ENCODE peak calls at places on chromosomes 16 and 17, in seven cellular contexts. One of them, this sample, is unnamed.

GRCh38 chr16:56632848-56633365 is 448 bp downstream of the MT1M start:
- DNase-seq in SK-MEL-5: no peak
- DNase-seq in NCI-H2081: no peak
- DNase-seq in stimulated activated naive CD8-positive, alpha-beta T cell treated with anti-CD3 and anti-CD28 coated beads, Interleukin-15, amount 100 ng/mL, for 72 hours: no peak
- DNase-seq in CD8-positive, alpha-beta memory T cell: no peak
- DNase-seq in H54: no peak
- DNase-seq in stimulated activated CD8-positive, alpha-beta memory T cell treated with anti-CD3 and anti-CD28 coated beads, Interleukin-7, amount 100 ng/mL, for 24 hours: no peak
- DNase-seq in this sample: no peak

GRCh38 chr17:79716183-79716797 is 14.5 kb upstream of the ENPP7 start:
- DNase-seq in SK-MEL-5: no peak
- DNase-seq in NCI-H2081: no peak
- DNase-seq in stimulated activated naive CD8-positive, alpha-beta T cell treated with anti-CD3 and anti-CD28 coated beads, Interleukin-15, amount 100 ng/mL, for 72 hours: no peak
- DNase-seq in CD8-positive, alpha-beta memory T cell: no peak
- DNase-seq in H54: no peak
- DNase-seq in stimulated activated CD8-positive, alpha-beta memory T cell treated with anti-CD3 and anti-CD28 coated beads, Interleukin-7, amount 100 ng/mL, for 24 hours: no peak
- DNase-seq in this sample: no peak

GRCh38 chr17:78346605-78347250 is 13.1 kb downstream of the SOCS3 start:
- DNase-seq in SK-MEL-5: no peak
- DNase-seq in NCI-H2081: no peak
- DNase-seq in stimulated activated naive CD8-positive, alpha-beta T cell treated with anti-CD3 and anti-CD28 coated beads, Interleukin-15, amount 100 ng/mL, for 72 hours: no peak
- DNase-seq in CD8-positive, alpha-beta memory T cell: no peak
- DNase-seq in H54: peak
- DNase-seq in stimulated activated CD8-positive, alpha-beta memory T cell treated with anti-CD3 and anti-CD28 coated beads, Interleukin-7, amount 100 ng/mL, for 24 hours: no peak
- DNase-seq in this sample: no peak

GRCh38 chr17:67717192-67717623 is 528 bp upstream of the NOL11 start:
- DNase-seq in SK-MEL-5: no peak
- DNase-seq in NCI-H2081: peak
- DNase-seq in stimulated activated naive CD8-positive, alpha-beta T cell treated with anti-CD3 and anti-CD28 coated beads, Interleukin-15, amount 100 ng/mL, for 72 hours: no peak
- DNase-seq in CD8-positive, alpha-beta memory T cell: no peak
- DNase-seq in H54: no peak
- DNase-seq in stimulated activated CD8-positive, alpha-beta memory T cell treated with anti-CD3 and anti-CD28 coated beads, Interleukin-7, amount 100 ng/mL, for 24 hours: no peak
- DNase-seq in this sample: no peak

GRCh38 chr17:39738568-39738901 is 797 bp downstream of the GRB7 start:
- DNase-seq in SK-MEL-5: no peak
- DNase-seq in NCI-H2081: peak
- DNase-seq in stimulated activated naive CD8-positive, alpha-beta T cell treated with anti-CD3 and anti-CD28 coated beads, Interleukin-15, amount 100 ng/mL, for 72 hours: peak
- DNase-seq in CD8-positive, alpha-beta memory T cell: peak
- DNase-seq in H54: no peak
- DNase-seq in stimulated activated CD8-positive, alpha-beta memory T cell treated with anti-CD3 and anti-CD28 coated beads, Interleukin-7, amount 100 ng/mL, for 24 hours: no peak
- DNase-seq in this sample: no peak

GRCh38 chr16:56584276-56584675 is 5.1 kb upstream of the MT3 start:
- DNase-seq in SK-MEL-5: no peak
- DNase-seq in NCI-H2081: no peak
- DNase-seq in stimulated activated naive CD8-positive, alpha-beta T cell treated with anti-CD3 and anti-CD28 coated beads, Interleukin-15, amount 100 ng/mL, for 72 hours: no peak
- DNase-seq in CD8-positive, alpha-beta memory T cell: no peak
- DNase-seq in H54: no peak
- DNase-seq in stimulated activated CD8-positive, alpha-beta memory T cell treated with anti-CD3 and anti-CD28 coated beads, Interleukin-7, amount 100 ng/mL, for 24 hours: no peak
- DNase-seq in this sample: no peak

GRCh38 chr17:2344528-2344927 is 7.2 kb downstream of the SGSM2 start:
- DNase-seq in SK-MEL-5: no peak
- DNase-seq in NCI-H2081: no peak
- DNase-seq in stimulated activated naive CD8-positive, alpha-beta T cell treated with anti-CD3 and anti-CD28 coated beads, Interleukin-15, amount 100 ng/mL, for 72 hours: no peak
- DNase-seq in CD8-positive, alpha-beta memory T cell: no peak
- DNase-seq in H54: no peak
- DNase-seq in stimulated activated CD8-positive, alpha-beta memory T cell treated with anti-CD3 and anti-CD28 coated beads, Interleukin-7, amount 100 ng/mL, for 24 hours: no peak
- DNase-seq in this sample: no peak

GRCh38 chr16:27225536-27226360 is 22.4 kb downstream of the KDM8 start:
- DNase-seq in SK-MEL-5: no peak
- DNase-seq in NCI-H2081: peak
- DNase-seq in stimulated activated naive CD8-positive, alpha-beta T cell treated with anti-CD3 and anti-CD28 coated beads, Interleukin-15, amount 100 ng/mL, for 72 hours: no peak
- DNase-seq in CD8-positive, alpha-beta memory T cell: no peak
- DNase-seq in H54: no peak
- DNase-seq in stimulated activated CD8-positive, alpha-beta memory T cell treated with anti-CD3 and anti-CD28 coated beads, Interleukin-7, amount 100 ng/mL, for 24 hours: no peak
- DNase-seq in this sample: no peak

GRCh38 chr17:40480501-40481003 is 20.9 kb downstream of the TNS4 start:
- DNase-seq in SK-MEL-5: no peak
- DNase-seq in NCI-H2081: peak
- DNase-seq in stimulated activated naive CD8-positive, alpha-beta T cell treated with anti-CD3 and anti-CD28 coated beads, Interleukin-15, amount 100 ng/mL, for 72 hours: peak
- DNase-seq in CD8-positive, alpha-beta memory T cell: peak
- DNase-seq in H54: no peak
- DNase-seq in stimulated activated CD8-positive, alpha-beta memory T cell treated with anti-CD3 and anti-CD28 coated beads, Interleukin-7, amount 100 ng/mL, for 24 hours: peak
- DNase-seq in this sample: no peak

GRCh38 chr17:34579017-34579946 is at the start of gene TMEM132E:
- DNase-seq in SK-MEL-5: no peak
- DNase-seq in NCI-H2081: no peak
- DNase-seq in stimulated activated naive CD8-positive, alpha-beta T cell treated with anti-CD3 and anti-CD28 coated beads, Interleukin-15, amount 100 ng/mL, for 72 hours: peak
- DNase-seq in CD8-positive, alpha-beta memory T cell: no peak
- DNase-seq in H54: no peak
- DNase-seq in stimulated activated CD8-positive, alpha-beta memory T cell treated with anti-CD3 and anti-CD28 coated beads, Interleukin-7, amount 100 ng/mL, for 24 hours: no peak
- DNase-seq in this sample: no peak

GRCh38 chr17:32960815-32961214 is 30.8 kb upstream of the SPACA3 start:
- DNase-seq in SK-MEL-5: no peak
- DNase-seq in NCI-H2081: no peak
- DNase-seq in stimulated activated naive CD8-positive, alpha-beta T cell treated with anti-CD3 and anti-CD28 coated beads, Interleukin-15, amount 100 ng/mL, for 72 hours: no peak
- DNase-seq in CD8-positive, alpha-beta memory T cell: no peak
- DNase-seq in H54: no peak
- DNase-seq in stimulated activated CD8-positive, alpha-beta memory T cell treated with anti-CD3 and anti-CD28 coated beads, Interleukin-7, amount 100 ng/mL, for 24 hours: no peak
- DNase-seq in this sample: no peak

GRCh38 chr17:17739388-17740066 is 58.3 kb downstream of the RAI1 start:
- DNase-seq in SK-MEL-5: no peak
- DNase-seq in NCI-H2081: no peak
- DNase-seq in stimulated activated naive CD8-positive, alpha-beta T cell treated with anti-CD3 and anti-CD28 coated beads, Interleukin-15, amount 100 ng/mL, for 72 hours: no peak
- DNase-seq in CD8-positive, alpha-beta memory T cell: no peak
- DNase-seq in H54: peak
- DNase-seq in stimulated activated CD8-positive, alpha-beta memory T cell treated with anti-CD3 and anti-CD28 coated beads, Interleukin-7, amount 100 ng/mL, for 24 hours: no peak
- DNase-seq in this sample: peak

GRCh38 chr16:10500582-10500981 is 79.8 kb downstream of the EMP2 start:
- DNase-seq in SK-MEL-5: no peak
- DNase-seq in NCI-H2081: no peak
- DNase-seq in stimulated activated naive CD8-positive, alpha-beta T cell treated with anti-CD3 and anti-CD28 coated beads, Interleukin-15, amount 100 ng/mL, for 72 hours: no peak
- DNase-seq in CD8-positive, alpha-beta memory T cell: no peak
- DNase-seq in H54: no peak
- DNase-seq in stimulated activated CD8-positive, alpha-beta memory T cell treated with anti-CD3 and anti-CD28 coated beads, Interleukin-7, amount 100 ng/mL, for 24 hours: no peak
- DNase-seq in this sample: no peak

GRCh38 chr17:15457723-15458094 is 9.7 kb downstream of the CDRT4 start:
- DNase-seq in SK-MEL-5: peak
- DNase-seq in NCI-H2081: no peak
- DNase-seq in stimulated activated naive CD8-positive, alpha-beta T cell treated with anti-CD3 and anti-CD28 coated beads, Interleukin-15, amount 100 ng/mL, for 72 hours: no peak
- DNase-seq in CD8-positive, alpha-beta memory T cell: no peak
- DNase-seq in H54: no peak
- DNase-seq in stimulated activated CD8-positive, alpha-beta memory T cell treated with anti-CD3 and anti-CD28 coated beads, Interleukin-7, amount 100 ng/mL, for 24 hours: no peak
- DNase-seq in this sample: no peak

GRCh38 chr16:73068546-73069401 is 20.8 kb upstream of the ZFHX3 start:
- DNase-seq in SK-MEL-5: peak
- DNase-seq in NCI-H2081: no peak
- DNase-seq in stimulated activated naive CD8-positive, alpha-beta T cell treated with anti-CD3 and anti-CD28 coated beads, Interleukin-15, amount 100 ng/mL, for 72 hours: no peak
- DNase-seq in CD8-positive, alpha-beta memory T cell: no peak
- DNase-seq in H54: no peak
- DNase-seq in stimulated activated CD8-positive, alpha-beta memory T cell treated with anti-CD3 and anti-CD28 coated beads, Interleukin-7, amount 100 ng/mL, for 24 hours: no peak
- DNase-seq in this sample: peak

GRCh38 chr17:3447625-3448024 is 14.0 kb upstream of the OR1E2 start:
- DNase-seq in SK-MEL-5: peak
- DNase-seq in NCI-H2081: no peak
- DNase-seq in stimulated activated naive CD8-positive, alpha-beta T cell treated with anti-CD3 and anti-CD28 coated beads, Interleukin-15, amount 100 ng/mL, for 72 hours: no peak
- DNase-seq in CD8-positive, alpha-beta memory T cell: no peak
- DNase-seq in H54: no peak
- DNase-seq in stimulated activated CD8-positive, alpha-beta memory T cell treated with anti-CD3 and anti-CD28 coated beads, Interleukin-7, amount 100 ng/mL, for 24 hours: no peak
- DNase-seq in this sample: peak

GRCh38 chr17:74943808-74944522 is 8.3 kb downstream of the OTOP3 start:
- DNase-seq in SK-MEL-5: no peak
- DNase-seq in NCI-H2081: no peak
- DNase-seq in stimulated activated naive CD8-positive, alpha-beta T cell treated with anti-CD3 and anti-CD28 coated beads, Interleukin-15, amount 100 ng/mL, for 72 hours: no peak
- DNase-seq in CD8-positive, alpha-beta memory T cell: no peak
- DNase-seq in H54: no peak
- DNase-seq in stimulated activated CD8-positive, alpha-beta memory T cell treated with anti-CD3 and anti-CD28 coated beads, Interleukin-7, amount 100 ng/mL, for 24 hours: no peak
- DNase-seq in this sample: no peak

GRCh38 chr16:45454-45853 is 8.0 kb downstream of the POLR3K start:
- DNase-seq in SK-MEL-5: no peak
- DNase-seq in NCI-H2081: peak
- DNase-seq in stimulated activated naive CD8-positive, alpha-beta T cell treated with anti-CD3 and anti-CD28 coated beads, Interleukin-15, amount 100 ng/mL, for 72 hours: no peak
- DNase-seq in CD8-positive, alpha-beta memory T cell: no peak
- DNase-seq in H54: no peak
- DNase-seq in stimulated activated CD8-positive, alpha-beta memory T cell treated with anti-CD3 and anti-CD28 coated beads, Interleukin-7, amount 100 ng/mL, for 24 hours: no peak
- DNase-seq in this sample: no peak

GRCh38 chr17:65824901-65825300 is 263.5 kb upstream of the AXIN2 start:
- DNase-seq in SK-MEL-5: no peak
- DNase-seq in NCI-H2081: no peak
- DNase-seq in stimulated activated naive CD8-positive, alpha-beta T cell treated with anti-CD3 and anti-CD28 coated beads, Interleukin-15, amount 100 ng/mL, for 72 hours: no peak
- DNase-seq in CD8-positive, alpha-beta memory T cell: no peak
- DNase-seq in H54: no peak
- DNase-seq in stimulated activated CD8-positive, alpha-beta memory T cell treated with anti-CD3 and anti-CD28 coated beads, Interleukin-7, amount 100 ng/mL, for 24 hours: no peak
- DNase-seq in this sample: no peak

GRCh38 chr16:30482366-30482765 is 9.8 kb downstream of the ITGAL start:
- DNase-seq in SK-MEL-5: peak
- DNase-seq in NCI-H2081: no peak
- DNase-seq in stimulated activated naive CD8-positive, alpha-beta T cell treated with anti-CD3 and anti-CD28 coated beads, Interleukin-15, amount 100 ng/mL, for 72 hours: no peak
- DNase-seq in CD8-positive, alpha-beta memory T cell: no peak
- DNase-seq in H54: no peak
- DNase-seq in stimulated activated CD8-positive, alpha-beta memory T cell treated with anti-CD3 and anti-CD28 coated beads, Interleukin-7, amount 100 ng/mL, for 24 hours: no peak
- DNase-seq in this sample: no peak

GRCh38 chr17:58325976-58326468 is 2.6 kb downstream of the TSPOAP1 start:
- DNase-seq in SK-MEL-5: no peak
- DNase-seq in NCI-H2081: no peak
- DNase-seq in stimulated activated naive CD8-positive, alpha-beta T cell treated with anti-CD3 and anti-CD28 coated beads, Interleukin-15, amount 100 ng/mL, for 72 hours: peak
- DNase-seq in CD8-positive, alpha-beta memory T cell: no peak
- DNase-seq in H54: peak
- DNase-seq in stimulated activated CD8-positive, alpha-beta memory T cell treated with anti-CD3 and anti-CD28 coated beads, Interleukin-7, amount 100 ng/mL, for 24 hours: no peak
- DNase-seq in this sample: no peak

GRCh38 chr16:87715658-87716057 is 50.1 kb downstream of the KLHDC4 start:
- DNase-seq in SK-MEL-5: no peak
- DNase-seq in NCI-H2081: no peak
- DNase-seq in stimulated activated naive CD8-positive, alpha-beta T cell treated with anti-CD3 and anti-CD28 coated beads, Interleukin-15, amount 100 ng/mL, for 72 hours: no peak
- DNase-seq in CD8-positive, alpha-beta memory T cell: no peak
- DNase-seq in H54: no peak
- DNase-seq in stimulated activated CD8-positive, alpha-beta memory T cell treated with anti-CD3 and anti-CD28 coated beads, Interleukin-7, amount 100 ng/mL, for 24 hours: no peak
- DNase-seq in this sample: no peak

GRCh38 chr16:48438414-48438813 is 53.2 kb upstream of the SIAH1 start:
- DNase-seq in SK-MEL-5: no peak
- DNase-seq in NCI-H2081: no peak
- DNase-seq in stimulated activated naive CD8-positive, alpha-beta T cell treated with anti-CD3 and anti-CD28 coated beads, Interleukin-15, amount 100 ng/mL, for 72 hours: no peak
- DNase-seq in CD8-positive, alpha-beta memory T cell: no peak
- DNase-seq in H54: no peak
- DNase-seq in stimulated activated CD8-positive, alpha-beta memory T cell treated with anti-CD3 and anti-CD28 coated beads, Interleukin-7, amount 100 ng/mL, for 24 hours: no peak
- DNase-seq in this sample: no peak

GRCh38 chr17:1029196-1029911 is 32.4 kb downstream of the TIMM22 start:
- DNase-seq in SK-MEL-5: peak
- DNase-seq in NCI-H2081: no peak
- DNase-seq in stimulated activated naive CD8-positive, alpha-beta T cell treated with anti-CD3 and anti-CD28 coated beads, Interleukin-15, amount 100 ng/mL, for 72 hours: no peak
- DNase-seq in CD8-positive, alpha-beta memory T cell: no peak
- DNase-seq in H54: peak
- DNase-seq in stimulated activated CD8-positive, alpha-beta memory T cell treated with anti-CD3 and anti-CD28 coated beads, Interleukin-7, amount 100 ng/mL, for 24 hours: no peak
- DNase-seq in this sample: no peak

GRCh38 chr16:46427340-46428107 is 193.7 kb downstream of the SHCBP1 start:
- DNase-seq in SK-MEL-5: no peak
- DNase-seq in NCI-H2081: no peak
- DNase-seq in stimulated activated naive CD8-positive, alpha-beta T cell treated with anti-CD3 and anti-CD28 coated beads, Interleukin-15, amount 100 ng/mL, for 72 hours: no peak
- DNase-seq in CD8-positive, alpha-beta memory T cell: no peak
- DNase-seq in H54: no peak
- DNase-seq in stimulated activated CD8-positive, alpha-beta memory T cell treated with anti-CD3 and anti-CD28 coated beads, Interleukin-7, amount 100 ng/mL, for 24 hours: no peak
- DNase-seq in this sample: no peak

GRCh38 chr17:82242977-82243647 is 14.3 kb downstream of the SLC16A3 start:
- DNase-seq in SK-MEL-5: no peak
- DNase-seq in NCI-H2081: no peak
- DNase-seq in stimulated activated naive CD8-positive, alpha-beta T cell treated with anti-CD3 and anti-CD28 coated beads, Interleukin-15, amount 100 ng/mL, for 72 hours: no peak
- DNase-seq in CD8-positive, alpha-beta memory T cell: no peak
- DNase-seq in H54: no peak
- DNase-seq in stimulated activated CD8-positive, alpha-beta memory T cell treated with anti-CD3 and anti-CD28 coated beads, Interleukin-7, amount 100 ng/mL, for 24 hours: no peak
- DNase-seq in this sample: peak

GRCh38 chr17:18167421-18167820 is 16.2 kb upstream of the ALKBH5 start:
- DNase-seq in SK-MEL-5: no peak
- DNase-seq in NCI-H2081: no peak
- DNase-seq in stimulated activated naive CD8-positive, alpha-beta T cell treated with anti-CD3 and anti-CD28 coated beads, Interleukin-15, amount 100 ng/mL, for 72 hours: no peak
- DNase-seq in CD8-positive, alpha-beta memory T cell: no peak
- DNase-seq in H54: no peak
- DNase-seq in stimulated activated CD8-positive, alpha-beta memory T cell treated with anti-CD3 and anti-CD28 coated beads, Interleukin-7, amount 100 ng/mL, for 24 hours: no peak
- DNase-seq in this sample: no peak

GRCh38 chr17:45129940-45130639 is 2.2 kb downstream of the PLCD3 start:
- DNase-seq in SK-MEL-5: no peak
- DNase-seq in NCI-H2081: no peak
- DNase-seq in stimulated activated naive CD8-positive, alpha-beta T cell treated with anti-CD3 and anti-CD28 coated beads, Interleukin-15, amount 100 ng/mL, for 72 hours: no peak
- DNase-seq in CD8-positive, alpha-beta memory T cell: no peak
- DNase-seq in H54: peak
- DNase-seq in stimulated activated CD8-positive, alpha-beta memory T cell treated with anti-CD3 and anti-CD28 coated beads, Interleukin-7, amount 100 ng/mL, for 24 hours: no peak
- DNase-seq in this sample: no peak

GRCh38 chr16:2507052-2507678 is 6.6 kb upstream of the ATP6V0C start:
- DNase-seq in SK-MEL-5: no peak
- DNase-seq in NCI-H2081: no peak
- DNase-seq in stimulated activated naive CD8-positive, alpha-beta T cell treated with anti-CD3 and anti-CD28 coated beads, Interleukin-15, amount 100 ng/mL, for 72 hours: no peak
- DNase-seq in CD8-positive, alpha-beta memory T cell: no peak
- DNase-seq in H54: no peak
- DNase-seq in stimulated activated CD8-positive, alpha-beta memory T cell treated with anti-CD3 and anti-CD28 coated beads, Interleukin-7, amount 100 ng/mL, for 24 hours: no peak
- DNase-seq in this sample: no peak

This sample was measured in A673.